ENCODE peak calls at places on chromosome 18, in five cellular contexts. P is IMR-90, T is mesenchymal stem cell, U is H9, Q is H1. R is an unnamed sample.

GRCh38 chr18:58221060-58221725 is 177.2 kb downstream of the NEDD4L start:
- DNase-seq in P (peak; percentile 53), T (peak; percentile 66), U (peak; percentile 79), Q (peak; percentile 48), R (no peak)

GRCh38 chr18:44802508-44802907 is 121.8 kb downstream of the SETBP1 start:
- DNase-seq in P (peak; percentile 9), T (peak; percentile 78), U (no peak), Q (no peak), R (no peak)

GRCh38 chr18:9429662-9429993 is 45.7 kb upstream of the RALBP1 start:
- DNase-seq in P (peak; percentile 46), T (no peak), U (no peak), Q (no peak), R (no peak)

GRCh38 chr18:10522574-10522973 is 3.3 kb upstream of the NAPG start:
- DNase-seq in P (no peak), T (no peak), U (no peak), Q (no peak), R (no peak)

GRCh38 chr18:71831039-71831438 is 713.1 kb downstream of the CBLN2 start:
- DNase-seq in P (peak; percentile 13), T (no peak), U (no peak), Q (no peak), R (no peak)

GRCh38 chr18:68520406-68521075 is 194.4 kb downstream of the TMX3 start:
- DNase-seq in P (peak; percentile 81), T (peak; percentile 9), U (no peak), Q (no peak), R (no peak)

GRCh38 chr18:50340078-50340477 is 34.8 kb upstream of the SKA1 start:
- DNase-seq in P (no peak), T (no peak), U (peak; percentile 80), Q (peak; percentile 85), R (no peak)

GRCh38 chr18:45517181-45517741 is 98.0 kb upstream of the SLC14A2 start:
- DNase-seq in P (no peak), T (peak; percentile 22), U (no peak), Q (no peak), R (peak; percentile 37)

GRCh38 chr18:69736731-69737130 is 210.9 kb downstream of the CD226 start:
- DNase-seq in P (peak; percentile 9), T (no peak), U (no peak), Q (no peak), R (no peak)

GRCh38 chr18:76721207-76721996 is 101.0 kb upstream of the ZNF236 start:
- DNase-seq in P (no peak), T (no peak), U (no peak), Q (no peak), R (no peak)

GRCh38 chr18:76396792-76397191 is 98.2 kb downstream of the ZNF516 start:
- DNase-seq in P (no peak), T (no peak), U (no peak), Q (no peak), R (no peak)

GRCh38 chr18:12766986-12767433 is 64.2 kb downstream of the PSMG2 start:
- DNase-seq in P (no peak), T (no peak), U (peak; percentile 93), Q (peak; percentile 81), R (peak; percentile 20)

GRCh38 chr18:75638223-75638596 is 210.7 kb upstream of the SMIM21 start:
- DNase-seq in P (peak; percentile 80), T (peak; percentile 33), U (no peak), Q (no peak), R (no peak)

GRCh38 chr18:79697178-79697577 is 17.6 kb downstream of the CTDP1 start:
- DNase-seq in P (no peak), T (no peak), U (no peak), Q (no peak), R (no peak)

GRCh38 chr18:58409802-58410445 is 219.0 kb downstream of the ALPK2 start:
- DNase-seq in P (no peak), T (no peak), U (no peak), Q (no peak), R (no peak)

GRCh38 chr18:58451115-58451971 is 177.5 kb downstream of the ALPK2 start:
- DNase-seq in P (no peak), T (no peak), U (no peak), Q (no peak), R (no peak)

GRCh38 chr18:54209471-54210180 is 14.8 kb downstream of the MBD2 start:
- DNase-seq in P (peak; percentile 15), T (peak; percentile 17), U (no peak), Q (no peak), R (no peak)
- H4K91ac ChIP-seq in P (no peak overlapping the region), T (no peak overlapping the region), U (no peak overlapping the region), Q (no peak overlapping the region), R (no peak overlapping the region)

GRCh38 chr18:59699061-59699460 is 1.8 kb upstream of the CCBE1 start:
- DNase-seq in P (no peak), T (no peak), U (no peak), Q (no peak), R (no peak)

GRCh38 chr18:59695551-59695950 is 1.7 kb downstream of the CCBE1 start:
- DNase-seq in P (no peak), T (no peak), U (no peak), Q (no peak), R (no peak)

GRCh38 chr18:59696311-59697235 is 650 bp downstream of the CCBE1 start:
- DNase-seq in P (peak; percentile 59), T (peak; percentile 48), U (peak; percentile 74), Q (peak; percentile 70), R (no peak)

GRCh38 chr18:59699750-59700534 is 2.7 kb upstream of the CCBE1 start:
- DNase-seq in P (no peak), T (no peak), U (no peak), Q (no peak), R (no peak)

DNA sequence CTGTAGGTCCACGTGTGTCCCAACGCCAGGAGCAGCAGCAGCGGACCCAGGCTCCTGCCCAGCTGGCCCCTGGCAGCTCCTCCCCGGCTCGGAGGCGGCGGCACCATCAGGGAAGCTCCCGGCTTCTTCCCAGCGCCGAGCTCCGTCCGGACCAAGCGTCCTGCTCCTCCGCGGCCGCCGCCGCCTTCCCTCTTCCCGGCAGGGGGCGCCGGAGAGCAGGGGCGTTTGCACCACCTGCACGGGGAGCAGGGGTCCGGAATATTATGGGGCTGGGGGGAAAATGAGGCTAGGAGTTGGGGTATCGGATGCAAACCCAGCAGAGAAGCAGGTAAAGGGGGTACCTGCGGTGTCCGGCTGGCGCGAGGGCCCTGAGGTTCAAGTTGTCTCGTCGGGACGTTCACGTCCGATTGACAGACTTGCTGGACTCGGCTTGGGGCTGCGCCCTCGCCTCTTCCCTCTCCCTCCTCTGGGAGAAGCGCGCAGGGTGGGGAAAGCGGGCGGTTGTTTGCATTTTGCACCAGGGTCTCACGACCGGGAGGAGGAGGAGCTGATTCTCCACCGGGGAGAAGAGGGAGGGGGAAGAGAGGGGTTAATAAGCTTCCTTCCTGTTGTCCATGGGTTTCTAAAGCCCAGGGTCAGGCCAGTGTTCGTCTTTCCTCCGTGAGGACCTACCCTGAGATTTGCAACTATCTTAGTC is at the start of gene CCBE1:
- DNase-seq in P (peak; percentile 71), T (peak; percentile 64), U (peak; percentile 86), Q (peak; percentile 96), R (peak; percentile 81)
- H3K4ac ChIP-seq in P (peak within 1 kb of the TSS; percentile 77), T (no peak within 1 kb of the TSS), U (no peak within 1 kb of the TSS), Q (peak within 1 kb of the TSS; percentile 94), R (no peak within 1 kb of the TSS)

DNA sequence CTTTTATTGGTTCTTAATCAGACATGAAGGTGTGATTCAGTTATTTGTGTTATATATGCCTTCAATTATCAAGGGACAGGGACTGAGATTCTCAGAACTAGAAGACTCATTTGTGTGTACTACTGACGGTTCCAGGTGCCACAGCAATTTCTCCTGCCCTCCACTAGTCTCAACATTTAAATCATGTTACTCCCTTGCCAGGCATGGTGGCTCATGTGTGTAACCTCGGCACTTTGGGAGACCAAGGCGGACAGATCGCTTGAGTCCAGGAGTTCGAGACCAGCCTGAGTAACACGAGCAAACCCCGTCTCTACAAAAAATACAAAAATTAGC is 1.1 kb downstream of the CNDP2 start:
- DNase-seq in P (no peak), T (no peak), U (no peak), Q (no peak), R (no peak)
- H3K4me1 ChIP-seq in P (peaks cover 5% of the 10 kb centered on the region), T (peaks cover 16% of the 10 kb centered on the region), U (peaks cover 3% of the 10 kb centered on the region), Q (peaks cover 2% of the 10 kb centered on the region), R (peaks cover 5% of the 10 kb centered on the region)

GRCh38 chr18:48621240-48621639 is 82.4 kb downstream of the CTIF start:
- DNase-seq in P (peak; percentile 93), T (peak; percentile 82), U (no peak), Q (no peak), R (no peak)

GRCh38 chr18:48621815-48622555 is 83.2 kb downstream of the CTIF start:
- DNase-seq in P (peak; percentile 29), T (no peak), U (no peak), Q (no peak), R (no peak)

GRCh38 chr18:48627216-48627615 is 88.4 kb downstream of the CTIF start:
- DNase-seq in P (peak; percentile 65), T (no peak), U (no peak), Q (no peak), R (no peak)

GRCh38 chr18:48622911-48623431 is 84.1 kb downstream of the CTIF start:
- DNase-seq in P (peak; percentile 61), T (no peak), U (peak; percentile 70), Q (no peak), R (no peak)

DNA sequence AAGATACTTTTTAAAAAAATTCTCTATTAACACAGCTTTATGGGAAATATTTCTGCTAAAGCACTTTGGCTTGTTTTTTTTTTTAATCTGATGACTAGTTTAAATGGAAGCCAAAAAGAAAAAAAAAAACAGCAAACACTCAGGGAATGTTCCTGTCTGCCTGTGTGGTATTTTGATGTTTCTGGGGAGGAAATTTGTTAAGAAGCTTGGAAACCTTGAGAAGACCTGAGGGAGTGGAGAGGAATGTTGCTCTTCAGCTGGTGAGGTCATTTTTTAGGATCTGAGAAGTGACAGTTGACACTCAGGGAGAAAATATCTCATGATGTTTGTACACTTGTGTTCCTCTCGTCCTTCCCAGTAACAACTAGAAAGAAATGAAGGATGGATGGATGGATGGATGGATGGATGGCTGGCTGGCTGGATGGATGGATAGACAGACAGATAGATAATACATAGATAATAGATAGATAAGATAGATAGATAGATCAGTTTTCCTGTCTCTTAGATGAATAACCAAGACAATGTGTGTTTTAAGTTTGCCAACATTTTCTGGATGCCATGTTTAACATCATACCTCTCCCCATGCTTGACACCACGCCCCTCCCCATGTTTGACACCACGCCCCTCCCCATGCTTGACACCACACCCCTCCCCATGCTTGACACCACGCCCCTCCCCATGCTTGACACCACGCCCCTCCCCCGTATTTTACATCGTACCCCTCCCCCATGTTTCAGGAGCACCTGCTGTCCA is 84.8 kb downstream of the CTIF start:
- DNase-seq in P (peak; percentile 88), T (peak; percentile 70), U (no peak), Q (no peak), R (no peak)
- H4K91ac ChIP-seq in P (peak overlapping the region; percentile 99), T (no peak overlapping the region), U (no peak overlapping the region), Q (no peak overlapping the region), R (no peak overlapping the region)

GRCh38 chr18:48933578-48934399 is 17.0 kb downstream of the SMAD7 start:
- DNase-seq in P (no peak), T (no peak), U (no peak), Q (no peak), R (no peak)

GRCh38 chr18:48934708-48935432 is 15.9 kb downstream of the SMAD7 start:
- DNase-seq in P (no peak), T (peak; percentile 35), U (no peak), Q (no peak), R (no peak)

GRCh38 chr18:48932822-48933510 is 17.8 kb downstream of the SMAD7 start:
- DNase-seq in P (no peak), T (peak; percentile 57), U (no peak), Q (no peak), R (no peak)

GRCh38 chr18:48934400-48934707 is 16.4 kb downstream of the SMAD7 start:
- DNase-seq in P (no peak), T (no peak), U (no peak), Q (no peak), R (no peak)

GRCh38 chr18:48935433-48935774 is 15.4 kb downstream of the SMAD7 start:
- DNase-seq in P (no peak), T (no peak), U (peak; percentile 42), Q (no peak), R (no peak)
- H3K4ac ChIP-seq in P (peak overlapping the region; percentile 82), T (no peak overlapping the region), U (no peak overlapping the region), Q (no peak overlapping the region), R (no peak overlapping the region)

R was measured in neuronal stem cell.